ENCODE peak calls at places on chromosomes 7 and 10, in eight cellular contexts. O is BJ, J is skeletal muscle cell, D is fibroblast of lung, C is SK-MEL-5, M is NCI-H2081, N is HFFc6, R is esophagus squamous epithelium. W is an unnamed sample.

GRCh38 chr7:132354527-132354926 is 221.7 kb downstream of the PLXNA4 start:
- DNase-seq in D (no peak), C (no peak), R (no peak), J (no peak), O (no peak), N (no peak), M (no peak), W (no peak)

GRCh38 chr7:146116452-146117219 is at the start of gene CNTNAP2:
- DNase-seq in D (peak), N (no peak), C (no peak), R (no peak), M (peak), O (no peak), J (peak), W (peak)

GRCh38 chr10:42578019-42578418 is 60.4 kb downstream of the ZNF33B start:
- DNase-seq in M (no peak), C (no peak), D (no peak), N (no peak), R (no peak), J (no peak), O (no peak), W (no peak)

GRCh38 chr10:79638318-79638717 is 27.6 kb downstream of the SFTPA1 start:
- DNase-seq in N (no peak), D (no peak), R (no peak), C (no peak), J (no peak), O (no peak), M (no peak), W (no peak)

GRCh38 chr7:130901209-130901783 is 167.3 kb upstream of the KLF14 start:
- DNase-seq in J (peak), N (peak), R (no peak), O (peak), D (peak), M (no peak), C (peak), W (peak)

GRCh38 chr10:31133628-31134302 is 102.1 kb upstream of the ZNF438 start:
- DNase-seq in D (peak), M (peak), N (no peak), J (no peak), C (no peak), O (no peak), R (no peak), W (peak)

GRCh38 chr7:22879718-22880306 is 57.2 kb upstream of the TOMM7 start:
- DNase-seq in M (no peak), D (no peak), O (no peak), J (no peak), N (no peak), R (no peak), C (no peak), W (no peak)

GRCh38 chr7:140650367-140650766 is 9.8 kb upstream of the DENND2A start:
- DNase-seq in O (no peak), M (no peak), R (no peak), D (no peak), J (no peak), C (no peak), N (no peak), W (no peak)

GRCh38 chr10:134743-135600 is at the start of gene ZMYND11:
- DNase-seq in R (no peak), N (peak), J (no peak), O (no peak), C (peak), D (peak), M (peak), W (peak)

GRCh38 chr10:133209117-133209516 is 20.9 kb upstream of the UTF1 start:
- DNase-seq in N (no peak), R (no peak), D (no peak), M (no peak), C (no peak), J (no peak), O (no peak), W (no peak)

GRCh38 chr7:63012633-63013183 is 985.9 kb upstream of the ZNF722 start:
- DNase-seq in J (no peak), C (no peak), O (no peak), D (no peak), R (no peak), M (no peak), N (no peak), W (no peak)

GRCh38 chr10:48237856-48238250 is 36.6 kb downstream of the FRMPD2 start:
- DNase-seq in D (no peak), J (no peak), C (no peak), N (no peak), M (no peak), O (no peak), R (no peak), W (no peak)

GRCh38 chr7:95536656-95537311 is 51.0 kb downstream of the ASB4 start:
- DNase-seq in J (no peak), R (no peak), C (no peak), D (no peak), O (no peak), N (no peak), M (no peak), W (no peak)

GRCh38 chr7:4616116-4616515 is 66.0 kb upstream of the FOXK1 start:
- DNase-seq in M (no peak), D (no peak), O (no peak), J (no peak), N (no peak), R (no peak), C (peak), W (no peak)

GRCh38 chr7:116138202-116138801 is 72.0 kb upstream of the TES start:
- DNase-seq in C (peak), R (no peak), J (no peak), N (peak), D (peak), O (peak), M (peak), W (peak)

GRCh38 chr7:156673454-156673853 is 32.9 kb downstream of the RNF32 start:
- DNase-seq in C (no peak), R (no peak), J (no peak), M (no peak), N (no peak), O (no peak), D (no peak), W (no peak)

GRCh38 chr10:114634607-114634974 is 23.5 kb downstream of the ABLIM1 start:
- DNase-seq in J (peak), D (peak), N (peak), O (peak), M (no peak), R (no peak), C (peak), W (peak)

GRCh38 chr7:212754-213153 is 20.4 kb downstream of the FAM20C start:
- DNase-seq in N (no peak), O (no peak), D (no peak), C (no peak), J (no peak), R (no peak), M (no peak), W (no peak)

GRCh38 chr7:101941481-101942383 is 124.3 kb downstream of the CUX1 start:
- DNase-seq in J (peak), O (no peak), C (no peak), N (peak), R (no peak), M (no peak), D (peak), W (peak)

GRCh38 chr7:15755061-15755460 is 68.6 kb upstream of the MEOX2 start:
- DNase-seq in R (no peak), N (peak), D (no peak), J (no peak), C (no peak), M (no peak), O (no peak), W (no peak)

GRCh38 chr10:69331161-69331560 is 52.9 kb downstream of the HK1 start:
- DNase-seq in D (no peak), N (no peak), J (no peak), O (no peak), R (no peak), M (no peak), C (no peak), W (no peak)

GRCh38 chr7:2044883-2045471 is 187.8 kb downstream of the MAD1L1 start:
- DNase-seq in C (no peak), R (no peak), D (no peak), M (no peak), N (no peak), J (no peak), O (no peak), W (no peak)

GRCh38 chr10:102503264-102504178 is at the start of gene SUFU:
- DNase-seq in J (peak), D (peak), R (peak), N (peak), O (peak), C (peak), M (peak), W (peak)

GRCh38 chr7:100407285-100408180 is 21.0 kb downstream of the ZCWPW1 start:
- DNase-seq in D (peak), C (peak), O (peak), R (no peak), N (peak), J (peak), M (peak), W (peak)

GRCh38 chr7:87878208-87878735 is 2.0 kb downstream of the DBF4 start:
- DNase-seq in J (no peak), R (no peak), D (peak), M (no peak), C (no peak), O (no peak), N (peak), W (no peak)

GRCh38 chr7:88092676-88092999 is 127.2 kb downstream of the SRI start:
- DNase-seq in N (no peak), M (peak), R (no peak), O (no peak), J (no peak), D (no peak), C (no peak), W (no peak)

GRCh38 chr7:803243-803635 is 29.0 kb upstream of the SUN1 start:
- DNase-seq in M (no peak), O (no peak), R (no peak), N (no peak), J (no peak), C (no peak), D (no peak), W (peak)

GRCh38 chr7:13603661-13604060 is 385.8 kb downstream of the ETV1 start:
- DNase-seq in C (no peak), O (no peak), R (no peak), M (no peak), D (no peak), J (no peak), N (no peak), W (no peak)

GRCh38 chr10:129442866-129443265 is 24.2 kb upstream of the MGMT start:
- DNase-seq in N (peak), M (no peak), J (no peak), R (no peak), O (no peak), D (no peak), C (no peak), W (no peak)